ENCODE peak calls at places on chromosomes 7 and 10, in nine cellular contexts. One of them, this sample, is unnamed.

GRCh38 chr10:128539784-128540759 is 413.8 kb upstream of the MKI67 start:
- DNase-seq in upper lobe of right lung: no peak
- DNase-seq in NT2/D1: no peak
- DNase-seq in activated CD4-positive, CD25-positive, alpha-beta regulatory T cell: no peak
- DNase-seq in iPS-NIHi11: peak; percentile 39
- DNase-seq in anterior cingulate cortex: no peak
- DNase-seq in left kidney: peak; percentile 65
- DNase-seq in iPS DF 6.9: no peak
- DNase-seq in HT1080: no peak
- DNase-seq in this sample: peak; percentile 39

GRCh38 chr7:115135769-115136410 is 214.0 kb downstream of the MDFIC start:
- DNase-seq in upper lobe of right lung: no peak
- DNase-seq in left kidney: no peak
- DNase-seq in activated CD4-positive, CD25-positive, alpha-beta regulatory T cell: no peak
- DNase-seq in HT1080: no peak
- DNase-seq in NT2/D1: peak; percentile 6
- DNase-seq in iPS-NIHi11: peak; percentile 16
- DNase-seq in iPS DF 6.9: no peak
- DNase-seq in anterior cingulate cortex: no peak
- DNase-seq in this sample: no peak

GRCh38 chr10:126104767-126105166 is 208.4 kb downstream of the FANK1 start:
- DNase-seq in iPS DF 6.9: no peak
- DNase-seq in HT1080: no peak
- DNase-seq in activated CD4-positive, CD25-positive, alpha-beta regulatory T cell: no peak
- DNase-seq in anterior cingulate cortex: no peak
- DNase-seq in upper lobe of right lung: no peak
- DNase-seq in iPS-NIHi11: no peak
- DNase-seq in NT2/D1: no peak
- DNase-seq in left kidney: no peak
- DNase-seq in this sample: no peak

GRCh38 chr10:70672165-70672992 is at the start of gene ADAMTS14:
- DNase-seq in iPS-NIHi11: peak; percentile 88
- DNase-seq in HT1080: no peak
- DNase-seq in iPS DF 6.9: no peak
- DNase-seq in anterior cingulate cortex: peak; percentile 47
- DNase-seq in activated CD4-positive, CD25-positive, alpha-beta regulatory T cell: no peak
- DNase-seq in left kidney: peak; percentile 77
- DNase-seq in NT2/D1: no peak
- DNase-seq in upper lobe of right lung: peak; percentile 68
- DNase-seq in this sample: peak; percentile 55

GRCh38 chr10:51389415-51390342 is 309.7 kb downstream of the CSTF2T start:
- DNase-seq in upper lobe of right lung: no peak
- DNase-seq in iPS DF 6.9: peak; percentile 33
- DNase-seq in HT1080: peak; percentile 61
- DNase-seq in left kidney: peak; percentile 39
- DNase-seq in activated CD4-positive, CD25-positive, alpha-beta regulatory T cell: no peak
- DNase-seq in iPS-NIHi11: peak; percentile 70
- DNase-seq in anterior cingulate cortex: no peak
- DNase-seq in NT2/D1: peak; percentile 20
- DNase-seq in this sample: peak; percentile 72

GRCh38 chr7:92953657-92954056 is 117.3 kb upstream of the CDK6 start:
- DNase-seq in iPS-NIHi11: no peak
- DNase-seq in activated CD4-positive, CD25-positive, alpha-beta regulatory T cell: no peak
- DNase-seq in NT2/D1: no peak
- DNase-seq in left kidney: peak; percentile 5
- DNase-seq in iPS DF 6.9: no peak
- DNase-seq in upper lobe of right lung: no peak
- DNase-seq in HT1080: no peak
- DNase-seq in anterior cingulate cortex: no peak
- DNase-seq in this sample: peak; percentile 22

GRCh38 chr7:90173127-90173844 is 19.0 kb downstream of the STEAP1 start:
- DNase-seq in iPS-NIHi11: no peak
- DNase-seq in anterior cingulate cortex: no peak
- DNase-seq in activated CD4-positive, CD25-positive, alpha-beta regulatory T cell: no peak
- DNase-seq in NT2/D1: no peak
- DNase-seq in upper lobe of right lung: no peak
- DNase-seq in HT1080: no peak
- DNase-seq in left kidney: no peak
- DNase-seq in iPS DF 6.9: no peak
- DNase-seq in this sample: no peak

GRCh38 chr10:43679509-43679908 is 30.8 kb upstream of the ZNF32 start:
- DNase-seq in left kidney: no peak
- DNase-seq in NT2/D1: no peak
- DNase-seq in iPS DF 6.9: no peak
- DNase-seq in HT1080: no peak
- DNase-seq in activated CD4-positive, CD25-positive, alpha-beta regulatory T cell: no peak
- DNase-seq in anterior cingulate cortex: peak; percentile 46
- DNase-seq in iPS-NIHi11: no peak
- DNase-seq in upper lobe of right lung: peak; percentile 91
- DNase-seq in this sample: no peak

GRCh38 chr7:150444674-150445365 is 5.6 kb upstream of the GIMAP8 start:
- DNase-seq in HT1080: no peak
- DNase-seq in activated CD4-positive, CD25-positive, alpha-beta regulatory T cell: no peak
- DNase-seq in iPS DF 6.9: no peak
- DNase-seq in anterior cingulate cortex: no peak
- DNase-seq in upper lobe of right lung: no peak
- DNase-seq in iPS-NIHi11: no peak
- DNase-seq in left kidney: no peak
- DNase-seq in NT2/D1: no peak
- DNase-seq in this sample: no peak

GRCh38 chr10:34249634-34250033 is 565.5 kb downstream of the PARD3 start:
- DNase-seq in iPS DF 6.9: peak; percentile 4
- DNase-seq in activated CD4-positive, CD25-positive, alpha-beta regulatory T cell: no peak
- DNase-seq in left kidney: peak; percentile 51
- DNase-seq in anterior cingulate cortex: no peak
- DNase-seq in iPS-NIHi11: peak; percentile 48
- DNase-seq in HT1080: no peak
- DNase-seq in upper lobe of right lung: no peak
- DNase-seq in NT2/D1: no peak
- DNase-seq in this sample: peak; percentile 55

GRCh38 chr10:1047937-1048336 is 982 bp downstream of the IDI1 start:
- DNase-seq in left kidney: peak; percentile 53
- DNase-seq in NT2/D1: no peak
- DNase-seq in activated CD4-positive, CD25-positive, alpha-beta regulatory T cell: no peak
- DNase-seq in anterior cingulate cortex: no peak
- DNase-seq in HT1080: peak; percentile 11
- DNase-seq in iPS DF 6.9: no peak
- DNase-seq in iPS-NIHi11: no peak
- DNase-seq in upper lobe of right lung: no peak
- DNase-seq in this sample: peak; percentile 43

GRCh38 chr7:150311711-150312110 is 11.4 kb upstream of the LRRC61 start:
- DNase-seq in upper lobe of right lung: no peak
- DNase-seq in anterior cingulate cortex: no peak
- DNase-seq in activated CD4-positive, CD25-positive, alpha-beta regulatory T cell: no peak
- DNase-seq in NT2/D1: no peak
- DNase-seq in HT1080: no peak
- DNase-seq in iPS DF 6.9: no peak
- DNase-seq in iPS-NIHi11: no peak
- DNase-seq in left kidney: peak; percentile 60
- DNase-seq in this sample: no peak

GRCh38 chr10:104591451-104591850 is 49.6 kb upstream of the SORCS3 start:
- DNase-seq in activated CD4-positive, CD25-positive, alpha-beta regulatory T cell: no peak
- DNase-seq in iPS-NIHi11: no peak
- DNase-seq in NT2/D1: no peak
- DNase-seq in iPS DF 6.9: no peak
- DNase-seq in HT1080: no peak
- DNase-seq in left kidney: no peak
- DNase-seq in anterior cingulate cortex: no peak
- DNase-seq in upper lobe of right lung: no peak
- DNase-seq in this sample: no peak

GRCh38 chr10:93680414-93681047 is 21.9 kb downstream of the FRA10AC1 start:
- DNase-seq in iPS DF 6.9: no peak
- DNase-seq in iPS-NIHi11: peak; percentile 23
- DNase-seq in anterior cingulate cortex: no peak
- DNase-seq in left kidney: peak; percentile 66
- DNase-seq in activated CD4-positive, CD25-positive, alpha-beta regulatory T cell: no peak
- DNase-seq in upper lobe of right lung: no peak
- DNase-seq in HT1080: peak; percentile 37
- DNase-seq in NT2/D1: no peak
- DNase-seq in this sample: peak; percentile 25

GRCh38 chr10:122114156-122114747 is 125.3 kb downstream of the TACC2 start:
- DNase-seq in upper lobe of right lung: no peak
- DNase-seq in iPS-NIHi11: no peak
- DNase-seq in anterior cingulate cortex: no peak
- DNase-seq in iPS DF 6.9: no peak
- DNase-seq in HT1080: no peak
- DNase-seq in activated CD4-positive, CD25-positive, alpha-beta regulatory T cell: no peak
- DNase-seq in left kidney: no peak
- DNase-seq in NT2/D1: no peak
- DNase-seq in this sample: no peak

GRCh38 chr7:24381919-24382505 is 98.0 kb downstream of the NPY start:
- DNase-seq in activated CD4-positive, CD25-positive, alpha-beta regulatory T cell: no peak
- DNase-seq in anterior cingulate cortex: no peak
- DNase-seq in iPS-NIHi11: peak; percentile 52
- DNase-seq in upper lobe of right lung: no peak
- DNase-seq in iPS DF 6.9: no peak
- DNase-seq in NT2/D1: no peak
- DNase-seq in HT1080: peak; percentile 26
- DNase-seq in left kidney: peak; percentile 51
- DNase-seq in this sample: peak; percentile 53

GRCh38 chr7:128042027-128042426 is 10.8 kb upstream of the LRRC4 start:
- DNase-seq in iPS-NIHi11: no peak
- DNase-seq in activated CD4-positive, CD25-positive, alpha-beta regulatory T cell: no peak
- DNase-seq in HT1080: no peak
- DNase-seq in upper lobe of right lung: no peak
- DNase-seq in left kidney: no peak
- DNase-seq in iPS DF 6.9: no peak
- DNase-seq in anterior cingulate cortex: peak; percentile 71
- DNase-seq in NT2/D1: no peak
- DNase-seq in this sample: no peak

GRCh38 chr7:83782628-83783027 is 133.7 kb upstream of the SEMA3E start:
- DNase-seq in HT1080: peak; percentile 56
- DNase-seq in NT2/D1: no peak
- DNase-seq in anterior cingulate cortex: no peak
- DNase-seq in left kidney: no peak
- DNase-seq in upper lobe of right lung: no peak
- DNase-seq in iPS-NIHi11: no peak
- DNase-seq in iPS DF 6.9: no peak
- DNase-seq in activated CD4-positive, CD25-positive, alpha-beta regulatory T cell: no peak
- DNase-seq in this sample: no peak